ENCODE peak calls at places on chromosomes 3 and 15, in seven cellular contexts. W is heart right ventricle, A is right atrium auricular region, G is uterus, L is IMR-90, Y is bronchial epithelial cell, R is fibroblast of lung. D is an unnamed sample.

GRCh38 chr3:128062033-128062745 is 10.0 kb downstream of the SEC61A1 start:
- DNase-seq in W (no peak), A (no peak), G (no peak), L (no peak), Y (no peak), R (no peak), D (no peak)

GRCh38 chr3:66644549-66644948 is 143.7 kb upstream of the LRIG1 start:
- DNase-seq in W (no peak), A (no peak), G (no peak), L (no peak), Y (no peak), R (no peak), D (no peak)

GRCh38 chr3:129614435-129614834 is 8.0 kb upstream of the PLXND1 start:
- DNase-seq in W (peak), A (no peak), G (peak), L (no peak), Y (no peak), R (no peak), D (no peak)

GRCh38 chr3:186108106-186108940 is 566 bp downstream of the ETV5 start:
- DNase-seq in W (peak), A (peak), G (peak), L (peak), Y (no peak), R (peak), D (peak)

GRCh38 chr3:192597511-192597910 is 129.8 kb downstream of the FGF12 start:
- DNase-seq in W (no peak), A (no peak), G (no peak), L (no peak), Y (peak), R (no peak), D (no peak)

GRCh38 chr3:150443331-150443741 is 35.2 kb downstream of the TSC22D2 start:
- DNase-seq in W (no peak), A (no peak), G (no peak), L (peak), Y (peak), R (peak), D (peak)

GRCh38 chr3:123586131-123586530 is 1.3 kb upstream of the HACD2 start:
- DNase-seq in W (peak), A (no peak), G (no peak), L (no peak), Y (peak), R (peak), D (peak)

GRCh38 chr15:51443282-51443914 is 101.9 kb downstream of the GLDN start:
- DNase-seq in W (no peak), A (no peak), G (no peak), L (no peak), Y (no peak), R (no peak), D (no peak)

GRCh38 chr15:58842713-58843396 is 71.8 kb downstream of the MINDY2 start:
- DNase-seq in W (no peak), A (no peak), G (no peak), L (no peak), Y (no peak), R (no peak), D (no peak)

GRCh38 chr15:44781128-44781810 is 44.9 kb downstream of the TRIM69 start:
- DNase-seq in W (no peak), A (no peak), G (no peak), L (no peak), Y (no peak), R (no peak), D (no peak)

GRCh38 chr3:70990723-70991122 is 592.8 kb downstream of the FOXP1 start:
- DNase-seq in W (no peak), A (no peak), G (no peak), L (peak), Y (no peak), R (no peak), D (no peak)

GRCh38 chr3:128074851-128075515 is 22.7 kb downstream of the SEC61A1 start:
- DNase-seq in W (no peak), A (no peak), G (no peak), L (no peak), Y (peak), R (no peak), D (no peak)

GRCh38 chr3:161221881-161222600 is 930 bp downstream of the NMD3 start:
- DNase-seq in W (peak), A (no peak), G (no peak), L (peak), Y (no peak), R (peak), D (peak)

GRCh38 chr15:100241572-100242479 is 99.9 kb downstream of the ADAMTS17 start:
- DNase-seq in W (no peak), A (no peak), G (no peak), L (no peak), Y (peak), R (peak), D (peak)

GRCh38 chr15:64072812-64073211 is 20.8 kb downstream of the CIAO2A start:
- DNase-seq in W (no peak), A (no peak), G (no peak), L (no peak), Y (no peak), R (no peak), D (no peak)

GRCh38 chr3:52495777-52496602 is 852 bp downstream of the STAB1 start:
- DNase-seq in W (no peak), A (peak), G (no peak), L (peak), Y (peak), R (peak), D (peak)

GRCh38 chr15:64536244-64536836 is 76.0 kb downstream of the ZNF609 start:
- DNase-seq in W (no peak), A (no peak), G (no peak), L (peak), Y (peak), R (peak), D (peak)

GRCh38 chr3:10085738-10086137 is 22.3 kb downstream of the FANCD2OS start:
- DNase-seq in W (no peak), A (no peak), G (no peak), L (no peak), Y (peak), R (no peak), D (no peak)

GRCh38 chr3:151766454-151766853 is 32.7 kb downstream of the AADACL2 start:
- DNase-seq in W (no peak), A (no peak), G (no peak), L (peak), Y (peak), R (peak), D (peak)

GRCh38 chr3:191383104-191383503 is 52.8 kb upstream of the UTS2B start:
- DNase-seq in W (no peak), A (no peak), G (no peak), L (peak), Y (no peak), R (peak), D (peak)

GRCh38 chr15:74449066-74449465 is 11.9 kb downstream of the UBL7 start:
- DNase-seq in W (no peak), A (no peak), G (no peak), L (no peak), Y (no peak), R (no peak), D (no peak)

GRCh38 chr15:96322401-96323249 is 7.9 kb upstream of the NR2F2 start:
- DNase-seq in W (peak), A (no peak), G (peak), L (no peak), Y (no peak), R (peak), D (no peak)
- H3K4me3 ChIP-seq in W (peak), A (peak), G (peak), L (no peak), Y (peak), R (peak), D (peak)

GRCh38 chr3:157242836-157243235 is 82.9 kb upstream of the CCNL1 start:
- DNase-seq in W (no peak), A (no peak), G (no peak), L (no peak), Y (no peak), R (no peak), D (no peak)
- TF ChIP-seq CTCF in W (no peak), A (no peak), G (no peak), L (no peak), Y (no peak), R (no peak), D (no peak)

DNA sequence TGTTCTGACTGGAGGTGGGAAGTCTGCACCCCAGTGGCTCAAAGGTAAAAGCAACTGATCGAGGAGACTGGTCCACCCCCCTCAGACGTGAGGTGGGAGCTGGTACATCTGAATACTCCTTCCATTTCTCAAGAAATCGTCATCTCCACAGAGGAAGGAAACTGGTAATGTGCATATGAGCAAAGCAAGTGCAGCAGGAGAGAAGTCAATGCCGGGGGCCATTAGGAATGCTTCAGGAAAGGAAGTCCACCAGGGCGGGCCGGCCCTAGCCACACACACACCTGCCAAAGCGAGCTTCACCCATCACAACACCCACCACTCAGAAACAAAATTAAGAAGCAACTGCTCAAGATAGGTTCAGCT is 8.5 kb downstream of the TBC1D2B start:
- DNase-seq in W (no peak), A (no peak), G (no peak), L (no peak), Y (no peak), R (no peak), D (no peak)
- H3K4me3 ChIP-seq in W (no peak), A (no peak), G (no peak), L (no peak), Y (no peak), R (peak), D (no peak)

GRCh38 chr3:126995926-126996512 is 13.1 kb downstream of the PLXNA1 start:
- DNase-seq in W (no peak), A (no peak), G (no peak), L (no peak), Y (no peak), R (no peak), D (no peak)
- TF ChIP-seq CTCF in W (no peak), A (no peak), G (no peak), L (peak), Y (peak), R (no peak), D (no peak)

GRCh38 chr3:32472716-32473115 is 29.9 kb downstream of the CMTM6 start:
- DNase-seq in W (no peak), A (no peak), G (no peak), L (no peak), Y (peak), R (no peak), D (no peak)

GRCh38 chr3:32470362-32470761 is 32.3 kb downstream of the CMTM6 start:
- DNase-seq in W (no peak), A (no peak), G (no peak), L (no peak), Y (no peak), R (no peak), D (no peak)

GRCh38 chr3:32469151-32469874 is 33.3 kb downstream of the CMTM6 start:
- DNase-seq in W (no peak), A (no peak), G (no peak), L (no peak), Y (no peak), R (no peak), D (no peak)

DNA sequence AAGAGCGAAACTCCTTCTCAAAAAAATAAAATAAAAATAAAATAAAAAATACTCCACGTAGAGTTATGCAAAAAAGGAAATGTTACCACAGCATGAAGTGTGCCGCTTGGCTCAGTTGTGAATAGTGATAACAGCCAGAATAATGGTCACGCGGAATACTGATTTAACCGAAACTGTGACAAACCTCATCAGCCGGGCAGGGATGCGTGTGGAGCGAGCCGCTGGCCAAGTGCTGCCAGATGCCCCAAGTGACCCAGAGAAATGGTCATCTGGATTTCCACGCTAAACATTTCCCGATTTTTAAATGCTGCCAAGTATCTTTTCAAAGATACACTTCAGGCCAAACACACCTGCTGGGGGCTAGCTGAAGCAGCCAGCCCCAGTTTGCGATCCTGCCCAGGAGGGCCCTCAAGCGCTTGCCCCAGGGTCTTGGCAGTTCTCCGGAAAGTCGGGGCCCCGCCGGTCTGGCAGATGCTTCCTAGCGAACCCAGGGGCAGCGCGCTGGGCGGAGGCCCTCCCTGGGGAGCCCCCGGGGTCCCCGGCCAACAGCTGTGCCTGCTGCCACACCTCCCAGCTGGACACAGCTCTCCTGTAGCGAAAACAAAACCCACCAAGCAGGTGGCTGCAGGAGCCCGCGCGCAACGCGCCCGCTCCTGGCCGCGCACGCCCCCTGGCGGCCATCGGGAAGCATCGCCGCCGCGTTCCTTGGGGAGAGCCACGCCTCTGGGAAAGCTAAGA is 35.1 kb downstream of the CMTM6 start:
- DNase-seq in W (peak), A (peak), G (peak), L (peak), Y (peak), R (peak), D (peak)
- H3K4me3 ChIP-seq in W (peak), A (peak), G (no peak), L (no peak), Y (no peak), R (peak), D (peak)

GRCh38 chr3:107110596-107111305 is 266.5 kb upstream of the CCDC54 start:
- DNase-seq in W (no peak), A (no peak), G (no peak), L (no peak), Y (no peak), R (no peak), D (no peak)
- TF ChIP-seq CTCF in W (no peak), A (no peak), G (no peak), L (no peak), Y (no peak), R (no peak), D (no peak)